ENCODE peak calls at places on chromosomes 3 and 15, in ten cellular contexts. J, S, P, C, Y, F, X, A, H and K are unnamed samples.

GRCh38 chr3:126431103-126431534 is 36.4 kb downstream of the CFAP100 start:
- DNase-seq in J (peak; percentile 77), S (no peak), P (no peak), C (peak; percentile 17), Y (no peak), F (no peak), X (no peak), A (no peak), H (no peak), K (no peak)

GRCh38 chr3:133881987-133882825 is 13.5 kb downstream of the RAB6B start:
- DNase-seq in J (no peak), S (no peak), P (no peak), C (peak; percentile 7), Y (no peak), F (no peak), X (no peak), A (no peak), H (peak; percentile 22), K (no peak)

GRCh38 chr3:8576841-8577553 is 67.6 kb downstream of the SSUH2 start:
- DNase-seq in J (no peak), S (no peak), P (no peak), C (no peak), Y (no peak), F (no peak), X (no peak), A (peak; percentile 93), H (peak; percentile 15), K (no peak)

GRCh38 chr3:158785972-158786371 is 15.9 kb upstream of the MFSD1 start:
- DNase-seq in J (no peak), S (no peak), P (no peak), C (no peak), Y (no peak), F (no peak), X (no peak), A (no peak), H (peak; percentile 49), K (no peak)

GRCh38 chr3:58022490-58022889 is 14.3 kb downstream of the FLNB start:
- DNase-seq in J (no peak), S (no peak), P (no peak), C (no peak), Y (no peak), F (no peak), X (no peak), A (peak; percentile 51), H (no peak), K (no peak)

GRCh38 chr15:64851503-64851840 is 9.8 kb downstream of the PLEKHO2 start:
- DNase-seq in J (no peak), S (no peak), P (no peak), C (peak; percentile 43), Y (no peak), F (no peak), X (no peak), A (peak; percentile 97), H (peak; percentile 48), K (no peak)

GRCh38 chr3:88239870-88240269 is 90.1 kb downstream of the C3orf38 start:
- DNase-seq in J (no peak), S (no peak), P (no peak), C (no peak), Y (no peak), F (no peak), X (no peak), A (no peak), H (no peak), K (no peak)

GRCh38 chr15:90957105-90957790 is 2.6 kb downstream of the RCCD1 start:
- DNase-seq in J (no peak), S (no peak), P (no peak), C (peak; percentile 64), Y (no peak), F (no peak), X (peak; percentile 64), A (peak; percentile 61), H (no peak), K (no peak)

GRCh38 chr15:48984811-48985352 is 21.2 kb upstream of the SHC4 start:
- DNase-seq in J (no peak), S (no peak), P (no peak), C (no peak), Y (no peak), F (no peak), X (no peak), A (peak; percentile 47), H (peak; percentile 26), K (no peak)

GRCh38 chr15:29048011-29048410 is 162.2 kb downstream of the APBA2 start:
- DNase-seq in J (no peak), S (no peak), P (no peak), C (no peak), Y (no peak), F (no peak), X (no peak), A (no peak), H (peak; percentile 24), K (no peak)

GRCh38 chr3:194298331-194299227 is 52.5 kb downstream of the CPN2 start:
- DNase-seq in J (no peak), S (no peak), P (peak; percentile 33), C (no peak), Y (no peak), F (no peak), X (no peak), A (no peak), H (no peak), K (no peak)

GRCh38 chr3:57423335-57423734 is 120.8 kb downstream of the DNAH12 start:
- DNase-seq in J (no peak), S (no peak), P (no peak), C (no peak), Y (no peak), F (no peak), X (no peak), A (no peak), H (no peak), K (no peak)

GRCh38 chr3:99952306-99952705 is 134.6 kb downstream of the CMSS1 start:
- DNase-seq in J (no peak), S (no peak), P (no peak), C (no peak), Y (no peak), F (no peak), X (no peak), A (peak; percentile 90), H (peak; percentile 83), K (no peak)

GRCh38 chr15:65409284-65409631 is 13.5 kb downstream of the IGDCC4 start:
- DNase-seq in J (peak; percentile 57), S (no peak), P (no peak), C (no peak), Y (no peak), F (no peak), X (no peak), A (peak; percentile 95), H (peak; percentile 97), K (no peak)

GRCh38 chr15:72426753-72427152 is 28.6 kb downstream of the TMEM202 start:
- DNase-seq in J (no peak), S (no peak), P (no peak), C (no peak), Y (no peak), F (no peak), X (no peak), A (no peak), H (no peak), K (no peak)

GRCh38 chr15:91946914-91947313 is 93.4 kb downstream of the SLCO3A1 start:
- DNase-seq in J (no peak), S (peak; percentile 48), P (no peak), C (peak; percentile 46), Y (no peak), F (no peak), X (no peak), A (no peak), H (peak; percentile 66), K (peak; percentile 24)

GRCh38 chr3:308597-309321 is 112.2 kb downstream of the CHL1 start:
- DNase-seq in J (no peak), S (no peak), P (no peak), C (no peak), Y (no peak), F (no peak), X (no peak), A (no peak), H (no peak), K (no peak)

GRCh38 chr15:84082739-84083138 is 152.8 kb upstream of the GOLGA6L4 start:
- DNase-seq in J (no peak), S (no peak), P (no peak), C (no peak), Y (no peak), F (no peak), X (no peak), A (no peak), H (no peak), K (no peak)

GRCh38 chr3:178003756-178004155 is 532.5 kb upstream of the KCNMB2 start:
- DNase-seq in J (no peak), S (no peak), P (no peak), C (no peak), Y (no peak), F (no peak), X (no peak), A (no peak), H (no peak), K (no peak)

GRCh38 chr15:60299452-60300047 is 98.2 kb downstream of the ANXA2 start:
- DNase-seq in J (no peak), S (no peak), P (peak; percentile 99), C (peak; percentile 63), Y (no peak), F (no peak), X (no peak), A (peak; percentile 58), H (peak; percentile 9), K (no peak)

GRCh38 chr15:60591491-60592385 is 112.8 kb upstream of the ICE2 start:
- DNase-seq in J (peak; percentile 39), S (peak; percentile 51), P (no peak), C (peak; percentile 61), Y (no peak), F (no peak), X (peak; percentile 62), A (peak; percentile 28), H (peak; percentile 15), K (no peak)

GRCh38 chr3:170111147-170111771 is 70.3 kb downstream of the PHC3 start:
- DNase-seq in J (no peak), S (no peak), P (no peak), C (no peak), Y (no peak), F (no peak), X (no peak), A (no peak), H (no peak), K (no peak)